ENCODE peak calls at places on chromosomes 6 and 20, in seven cellular contexts. U, L, V, P, E, S and G are unnamed samples.
A peak's percentile ranks its signal among the peaks of the same experiment; 100 is the strongest.

GRCh38 chr6:88780714-88781389 is 182.6 kb downstream of the RNGTT start:
- DNase-seq in V (peak; percentile 66), U (peak; percentile 64), L (no peak), S (peak; percentile 57), P (peak; percentile 89), E (peak; percentile 31), G (no peak)

GRCh38 chr6:7919871-7920270 is 9.3 kb upstream of the TXNDC5 start:
- DNase-seq in E (no peak), V (no peak), U (peak; percentile 89), S (no peak), L (no peak), P (no peak), G (no peak)

GRCh38 chr6:6005467-6006427 is 978 bp downstream of the NRN1 start:
- DNase-seq in L (no peak), U (no peak), V (no peak), E (peak; percentile 44), P (no peak), S (no peak), G (peak; percentile 39)

GRCh38 chr6:147127587-147127986 is 76.6 kb upstream of the STXBP5 start:
- DNase-seq in P (no peak), S (no peak), L (no peak), V (no peak), E (no peak), U (peak; percentile 77), G (no peak)

GRCh38 chr20:59735917-59736316 is 131.6 kb downstream of the PHACTR3 start:
- DNase-seq in V (no peak), L (no peak), U (no peak), E (no peak), S (no peak), P (no peak), G (no peak)

GRCh38 chr20:32157611-32158010 is 48.1 kb downstream of the TM9SF4 start:
- DNase-seq in L (no peak), U (no peak), S (no peak), V (no peak), E (no peak), P (no peak), G (no peak)

GRCh38 chr6:76439811-76440210 is 367.3 kb upstream of the IMPG1 start:
- DNase-seq in V (no peak), E (no peak), S (no peak), L (no peak), P (no peak), U (no peak), G (no peak)

GRCh38 chr20:9392892-9393857 is 121.2 kb upstream of the LAMP5 start:
- DNase-seq in S (peak; percentile 71), P (peak; percentile 19), V (peak; percentile 63), U (peak; percentile 82), L (peak; percentile 54), E (peak; percentile 77), G (peak; percentile 30)

GRCh38 chr6:96467814-96468213 is 53.8 kb upstream of the UFL1 start:
- DNase-seq in V (no peak), E (no peak), P (no peak), L (no peak), U (no peak), S (no peak), G (no peak)

GRCh38 chr6:146892613-146893401 is 294.0 kb downstream of the ADGB start:
- DNase-seq in P (no peak), S (peak; percentile 68), E (no peak), L (no peak), U (peak; percentile 30), V (no peak), G (no peak)

GRCh38 chr6:145929037-145929633 is 35.0 kb downstream of the SHPRH start:
- DNase-seq in S (peak; percentile 34), E (peak; percentile 3), L (no peak), P (peak; percentile 63), U (peak; percentile 46), V (peak; percentile 10), G (peak; percentile 13)

GRCh38 chr6:34066284-34066571 is 79.7 kb downstream of the GRM4 start:
- DNase-seq in L (no peak), V (no peak), S (no peak), U (peak; percentile 10), P (no peak), E (no peak), G (no peak)

GRCh38 chr6:34068462-34069044 is 77.3 kb downstream of the GRM4 start:
- DNase-seq in L (no peak), E (no peak), U (no peak), S (no peak), P (no peak), V (no peak), G (no peak)

GRCh38 chr6:34065470-34066283 is 80.2 kb downstream of the GRM4 start:
- DNase-seq in U (no peak), S (no peak), P (no peak), E (peak; percentile 54), V (no peak), L (no peak), G (no peak)

GRCh38 chr6:34066772-34067770 is 78.8 kb downstream of the GRM4 start:
- DNase-seq in S (no peak), U (no peak), P (no peak), L (no peak), V (no peak), E (no peak), G (no peak)

DNA sequence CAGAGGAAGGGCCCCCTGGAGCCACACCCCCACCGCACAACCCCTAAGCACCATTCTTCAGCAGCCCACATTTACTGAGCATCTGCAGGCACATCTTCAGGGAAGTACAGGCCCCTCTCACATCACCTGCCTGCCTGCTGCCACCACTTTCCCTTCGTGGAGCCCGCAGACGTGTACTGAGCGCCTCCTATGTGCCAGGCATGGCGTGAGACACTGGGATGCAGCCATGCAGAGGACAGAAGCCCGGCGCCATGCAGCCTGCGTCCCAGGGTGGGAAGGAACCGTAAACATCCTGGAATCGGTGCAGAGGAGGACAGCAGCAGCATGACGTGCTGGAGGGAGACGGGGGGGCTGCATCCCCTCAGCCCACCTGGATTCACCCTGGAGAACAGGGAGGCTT is 78.1 kb downstream of the GRM4 start:
- DNase-seq in P (peak; percentile 29), U (peak; percentile 26), V (peak; percentile 25), E (no peak), S (no peak), L (no peak), G (no peak)
- TF ChIP-seq CTCF in P (peak; percentile 42), U (peak; percentile 48), V (peak; percentile 49), E (no peak), S (peak; percentile 22), L (no peak), G (peak; percentile 24)

DNA sequence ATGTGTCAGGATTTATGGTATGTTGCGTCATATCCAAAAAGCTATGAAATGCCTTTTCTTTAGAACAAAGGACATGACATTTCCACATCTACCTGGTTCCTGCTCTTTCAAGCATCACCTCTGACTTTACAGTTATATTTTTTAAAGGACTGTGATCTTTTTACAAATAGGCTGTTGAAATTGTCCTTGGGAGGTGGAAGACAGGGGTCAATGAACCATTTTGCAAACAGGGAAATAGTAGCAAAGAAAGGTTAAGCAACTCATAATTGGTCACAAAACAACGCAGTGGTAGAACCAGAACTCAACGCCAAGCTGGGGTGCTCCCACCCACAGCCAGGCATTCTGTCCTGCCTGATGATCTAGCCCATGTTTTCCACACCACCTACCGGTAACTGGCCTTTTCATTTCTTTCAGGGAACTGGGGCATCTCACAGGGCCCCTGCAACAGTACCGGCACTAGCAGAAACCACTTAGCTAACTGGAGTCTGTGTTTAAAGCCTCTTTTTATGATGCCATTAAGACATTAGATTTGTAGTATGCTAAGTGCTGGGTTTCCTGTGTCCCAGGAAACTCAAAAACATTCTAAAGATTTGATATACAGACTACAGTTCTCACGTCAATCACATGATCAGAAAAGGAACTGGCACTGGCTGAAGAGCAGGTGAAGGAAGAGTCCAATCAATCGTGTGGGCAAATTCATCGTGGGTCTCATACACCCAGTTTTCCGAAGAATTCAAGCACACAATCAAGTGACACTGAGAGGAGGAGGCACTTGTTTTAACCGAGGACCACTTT is 13.9 kb downstream of the ZNF217 start:
- DNase-seq in P (peak; percentile 57), S (no peak), E (no peak), U (peak; percentile 99), V (no peak), L (peak; percentile 37), G (no peak)
- TF ChIP-seq CTCF in P (peak; percentile 42), S (peak; percentile 2), E (no peak), U (peak; percentile 25), V (no peak), L (no peak), G (no peak)

GRCh38 chr6:11968241-11968806 is 43.8 kb upstream of the HIVEP1 start:
- DNase-seq in E (no peak), S (no peak), V (no peak), P (no peak), L (no peak), U (no peak), G (peak; percentile 9)
- TF ChIP-seq CTCF in E (no peak), S (no peak), V (no peak), P (no peak), L (no peak), U (no peak), G (no peak)

DNA sequence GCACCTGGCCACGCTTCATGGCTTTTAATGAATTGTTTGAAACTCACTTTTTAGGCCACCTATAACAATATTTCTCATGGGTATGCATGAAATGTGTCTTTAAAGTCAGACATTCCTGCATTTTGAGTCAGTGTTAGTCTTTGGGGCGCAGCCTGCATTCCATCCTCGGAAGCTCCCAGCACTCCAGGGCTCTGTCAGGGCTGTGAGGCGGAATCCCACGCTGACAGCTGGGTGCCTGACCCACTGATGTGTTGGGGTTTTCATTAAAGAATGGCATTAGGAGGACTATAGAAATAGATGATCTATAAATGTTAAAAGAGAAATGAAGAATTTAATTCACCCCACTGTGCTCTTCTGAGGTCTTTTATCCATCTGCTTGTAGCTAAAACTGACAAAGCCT is 16.2 kb upstream of the CLDN20 start:
- DNase-seq in V (no peak), L (no peak), U (no peak), S (peak; percentile 91), E (no peak), P (no peak), G (no peak)
- TF ChIP-seq CTCF in V (no peak), L (no peak), U (no peak), S (no peak), E (no peak), P (no peak), G (no peak)

GRCh38 chr20:35345189-35345588 is 53.0 kb upstream of the FAM83C start:
- DNase-seq in S (no peak), P (no peak), L (no peak), V (no peak), U (no peak), E (no peak), G (no peak)

GRCh38 chr20:35344354-35344837 is 52.2 kb upstream of the FAM83C start:
- DNase-seq in U (peak; percentile 45), V (no peak), S (peak; percentile 84), E (peak; percentile 37), L (peak; percentile 63), P (no peak), G (no peak)

GRCh38 chr20:35340436-35340835 is 48.2 kb upstream of the FAM83C start:
- DNase-seq in L (no peak), S (no peak), U (no peak), E (no peak), P (no peak), V (no peak), G (no peak)

GRCh38 chr20:35341366-35342028 is 49.3 kb upstream of the FAM83C start:
- DNase-seq in L (no peak), E (no peak), S (no peak), V (no peak), P (no peak), U (peak; percentile 26), G (no peak)

GRCh38 chr20:35342154-35342769 is 50.0 kb upstream of the FAM83C start:
- DNase-seq in V (no peak), E (no peak), P (no peak), U (no peak), S (no peak), L (no peak), G (no peak)
- TF ChIP-seq CTCF in V (peak; percentile 18), E (peak; percentile 27), P (peak; percentile 46), U (peak; percentile 37), S (peak; percentile 69), L (peak; percentile 42), G (peak; percentile 44)

GRCh38 chr6:46490425-46491200 is 636 bp downstream of the RCAN2 start:
- DNase-seq in U (no peak), S (no peak), L (peak; percentile 22), E (peak; percentile 73), V (no peak), P (peak; percentile 25), G (peak; percentile 47)
- TF ChIP-seq CTCF in U (peak; percentile 43), S (peak; percentile 43), L (peak; percentile 0), E (peak; percentile 26), V (peak; percentile 11), P (peak; percentile 52), G (peak; percentile 42)